ENCODE peak calls at places on chromosomes 5 and 9, in seven cellular contexts. U is sigmoid colon; V is Panc1; P is left lung; X is RWPE2; Q is hepatocyte; O is CD8-positive, alpha-beta T cell. K is an unnamed sample.

GRCh38 chr9:28678097-28678496 is 1104.8 kb upstream of the C9orf72 start:
- DNase-seq in U (no peak), V (no peak), P (no peak), X (no peak), Q (no peak), O (no peak), K (no peak)

GRCh38 chr9:12882430-12882829 is 107.6 kb downstream of the LURAP1L start:
- DNase-seq in U (no peak), V (no peak), P (no peak), X (no peak), Q (no peak), O (no peak), K (no peak)

GRCh38 chr5:115471674-115472073 is 72.9 kb downstream of the FEM1C start:
- DNase-seq in U (no peak), V (no peak), P (no peak), X (no peak), Q (no peak), O (no peak), K (no peak)

GRCh38 chr5:170552486-170553122 is 48.8 kb downstream of the KCNIP1 start:
- DNase-seq in U (peak; percentile 93), V (no peak), P (no peak), X (no peak), Q (peak; percentile 88), O (no peak), K (no peak)

GRCh38 chr5:153445875-153446567 is 44.4 kb upstream of the GRIA1 start:
- DNase-seq in U (no peak), V (no peak), P (no peak), X (no peak), Q (peak; percentile 16), O (no peak), K (no peak)

GRCh38 chr5:31730139-31730538 is 91.2 kb downstream of the PDZD2 start:
- DNase-seq in U (no peak), V (no peak), P (no peak), X (no peak), Q (no peak), O (no peak), K (no peak)

GRCh38 chr9:112719292-112719691 is 1.4 kb upstream of the INIP start:
- DNase-seq in U (no peak), V (no peak), P (no peak), X (no peak), Q (no peak), O (no peak), K (no peak)

GRCh38 chr5:41637424-41637823 is 127.0 kb upstream of the PLCXD3 start:
- DNase-seq in U (no peak), V (no peak), P (peak; percentile 28), X (no peak), Q (no peak), O (no peak), K (no peak)

GRCh38 chr9:127904888-127905728 is 5.7 kb upstream of the ST6GALNAC6 start:
- DNase-seq in U (no peak), V (no peak), P (no peak), X (no peak), Q (no peak), O (peak; percentile 44), K (no peak)

GRCh38 chr9:128051932-128052734 is 15.0 kb downstream of the NAIF1 start:
- DNase-seq in U (no peak), V (no peak), P (no peak), X (peak; percentile 66), Q (peak; percentile 85), O (no peak), K (no peak)

GRCh38 chr5:149733129-149733900 is 3.2 kb downstream of the PPARGC1B start:
- DNase-seq in U (no peak), V (no peak), P (no peak), X (no peak), Q (no peak), O (no peak), K (no peak)

GRCh38 chr5:132446621-132447020 is 44.0 kb downstream of the IRF1 start:
- DNase-seq in U (peak; percentile 93), V (no peak), P (no peak), X (peak; percentile 60), Q (no peak), O (no peak), K (no peak)

GRCh38 chr5:78638423-78638822 is 10.1 kb downstream of the LHFPL2 start:
- DNase-seq in U (peak; percentile 77), V (peak; percentile 92), P (no peak), X (peak; percentile 96), Q (peak; percentile 86), O (no peak), K (peak; percentile 82)

GRCh38 chr5:116378007-116378831 is 196.4 kb downstream of the SEMA6A start:
- DNase-seq in U (no peak), V (no peak), P (no peak), X (no peak), Q (no peak), O (no peak), K (no peak)

GRCh38 chr5:164481270-164481669 is 975.9 kb downstream of the MAT2B start:
- DNase-seq in U (no peak), V (no peak), P (no peak), X (no peak), Q (no peak), O (no peak), K (no peak)

GRCh38 chr5:93162201-93162654 is 418.8 kb downstream of the NR2F1-AS1 start:
- DNase-seq in U (no peak), V (no peak), P (no peak), X (no peak), Q (no peak), O (no peak), K (no peak)

GRCh38 chr5:107515521-107515920 is 155.2 kb downstream of the EFNA5 start:
- DNase-seq in U (no peak), V (no peak), P (no peak), X (no peak), Q (no peak), O (no peak), K (no peak)
- H3K4me1 ChIP-seq in U (peaks cover 10% of the 10 kb centered on the region), V (peaks cover 11% of the 10 kb centered on the region), P (no peaks in the 10 kb centered on the region), X (peaks cover 22% of the 10 kb centered on the region), Q (peaks cover 18% of the 10 kb centered on the region), O (no peaks in the 10 kb centered on the region), K (no peaks in the 10 kb centered on the region)

GRCh38 chr9:124012368-124013262 is 1.0 kb downstream of the LHX2 start:
- DNase-seq in U (no peak), V (no peak), P (no peak), X (no peak), Q (no peak), O (no peak), K (no peak)
- H3K4me3 ChIP-seq in U (no peak overlapping the region), V (no peak overlapping the region), P (peak overlapping the region; percentile 31), X (no peak overlapping the region), Q (no peak overlapping the region), O (no peak overlapping the region), K (no peak overlapping the region)

DNA sequence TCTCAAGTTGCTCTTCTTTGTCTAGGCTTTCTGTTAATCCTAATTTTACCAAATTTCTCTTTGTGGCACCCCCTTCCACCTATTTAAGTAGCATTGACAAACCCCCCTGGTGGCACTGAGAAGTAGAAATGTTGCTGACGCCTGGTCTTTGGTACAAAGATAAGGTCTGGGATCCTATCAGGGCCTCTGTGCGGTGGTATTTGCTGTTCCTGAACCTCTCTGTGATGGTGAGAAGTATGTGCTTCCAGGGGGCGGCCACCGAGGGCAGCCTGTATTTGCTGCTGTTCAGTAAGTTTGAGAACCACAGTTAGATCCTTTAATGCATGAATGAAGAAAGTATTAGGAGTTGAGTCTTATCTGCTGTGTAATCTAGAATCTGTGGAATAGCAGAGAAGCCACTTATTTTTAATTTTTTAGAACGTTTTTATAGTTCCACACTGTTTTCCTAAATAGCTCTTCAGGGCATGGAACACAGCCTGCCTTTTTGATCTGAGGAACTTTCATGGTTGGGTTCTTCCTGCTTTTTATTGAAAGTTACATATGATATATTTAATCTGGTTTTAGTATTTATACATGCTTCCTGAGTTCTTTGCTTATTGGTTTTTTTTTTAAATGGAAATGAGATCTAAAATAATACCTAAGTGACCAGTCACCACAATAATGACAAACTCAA is 124.2 kb downstream of the TRIO start:
- DNase-seq in U (no peak), V (no peak), P (peak; percentile 66), X (no peak), Q (no peak), O (no peak), K (no peak)
- H3K4me1 ChIP-seq in U (peaks cover 71% of the 10 kb centered on the region), V (peaks cover 99% of the 10 kb centered on the region), P (peaks cover 53% of the 10 kb centered on the region), X (peaks cover 81% of the 10 kb centered on the region), Q (peaks cover 26% of the 10 kb centered on the region), O (peaks cover 6% of the 10 kb centered on the region), K (peaks cover 59% of the 10 kb centered on the region)

GRCh38 chr9:91825422-91825821 is 124.6 kb downstream of the ROR2 start:
- DNase-seq in U (peak; percentile 88), V (no peak), P (no peak), X (no peak), Q (no peak), O (no peak), K (no peak)

GRCh38 chr9:91825866-91826265 is 124.2 kb downstream of the ROR2 start:
- DNase-seq in U (peak; percentile 53), V (no peak), P (no peak), X (no peak), Q (no peak), O (no peak), K (no peak)

GRCh38 chr9:91820949-91821880 is 128.8 kb downstream of the ROR2 start:
- DNase-seq in U (peak; percentile 85), V (no peak), P (no peak), X (no peak), Q (no peak), O (no peak), K (no peak)

GRCh38 chr9:91824591-91825339 is 125.3 kb downstream of the ROR2 start:
- DNase-seq in U (peak; percentile 85), V (no peak), P (no peak), X (no peak), Q (peak; percentile 68), O (no peak), K (no peak)

GRCh38 chr9:91824151-91824550 is 125.9 kb downstream of the ROR2 start:
- DNase-seq in U (peak; percentile 58), V (no peak), P (no peak), X (no peak), Q (no peak), O (no peak), K (no peak)
- H3K4me3 ChIP-seq in U (no peak overlapping the region), V (no peak overlapping the region), P (no peak overlapping the region), X (no peak overlapping the region), Q (no peak overlapping the region), O (no peak overlapping the region), K (no peak overlapping the region)

GRCh38 chr5:8644377-8644776 is 775.4 kb downstream of the MTRR start:
- DNase-seq in U (no peak), V (no peak), P (no peak), X (no peak), Q (no peak), O (no peak), K (no peak)
- H3K4me1 ChIP-seq in U (no peaks in the 10 kb centered on the region), V (no peaks in the 10 kb centered on the region), P (no peaks in the 10 kb centered on the region), X (peaks cover 3% of the 10 kb centered on the region), Q (peaks cover 9% of the 10 kb centered on the region), O (no peaks in the 10 kb centered on the region), K (no peaks in the 10 kb centered on the region)

GRCh38 chr5:173893192-173893561 is 5.0 kb downstream of the CPEB4 start:
- DNase-seq in U (no peak), V (no peak), P (no peak), X (no peak), Q (no peak), O (no peak), K (no peak)
- H3K4me3 ChIP-seq in U (no peak overlapping the region), V (no peak overlapping the region), P (peak overlapping the region; percentile 83), X (no peak overlapping the region), Q (no peak overlapping the region), O (no peak overlapping the region), K (no peak overlapping the region)